ENCODE peak calls at places on chromosomes 13 and 19, in six cellular contexts. P, C, W, Y, Z and R are unnamed samples.

GRCh38 chr13:44819245-44819644 is 170.0 kb downstream of the NUFIP1 start:
- DNase-seq in P (no peak), C (no peak), W (peak), Y (no peak), Z (peak), R (no peak)

GRCh38 chr13:48660356-48661076 is 6.8 kb downstream of the CYSLTR2 start:
- DNase-seq in P (no peak), C (no peak), W (no peak), Y (no peak), Z (no peak), R (no peak)

GRCh38 chr19:16013851-16014840 is 62.1 kb upstream of the TPM4 start:
- DNase-seq in P (no peak), C (no peak), W (no peak), Y (no peak), Z (no peak), R (no peak)

GRCh38 chr19:18488403-18488723 is 33.5 kb downstream of the ELL start:
- DNase-seq in P (no peak), C (no peak), W (no peak), Y (no peak), Z (no peak), R (no peak)

GRCh38 chr13:82506805-82507404 is 1375.4 kb downstream of the SLITRK1 start:
- DNase-seq in P (no peak), C (no peak), W (no peak), Y (no peak), Z (no peak), R (no peak)

GRCh38 chr19:50912727-50913716 is 1.8 kb upstream of the KLK4 start:
- DNase-seq in P (no peak), C (no peak), W (no peak), Y (no peak), Z (no peak), R (no peak)

GRCh38 chr13:26664942-26665341 is 95.6 kb downstream of the GPR12 start:
- DNase-seq in P (no peak), C (no peak), W (no peak), Y (no peak), Z (no peak), R (no peak)

GRCh38 chr13:45341799-45342584 is 1.0 kb upstream of the TPT1 start:
- DNase-seq in P (no peak), C (no peak), W (peak), Y (no peak), Z (no peak), R (no peak)

GRCh38 chr13:40585911-40586471 is 80.5 kb downstream of the FOXO1 start:
- DNase-seq in P (no peak), C (no peak), W (peak), Y (no peak), Z (no peak), R (no peak)

GRCh38 chr13:43285891-43286602 is 262.7 kb downstream of the DNAJC15 start:
- DNase-seq in P (no peak), C (no peak), W (peak), Y (no peak), Z (peak), R (no peak)

GRCh38 chr19:1054102-1055027 is 12.6 kb upstream of the ARHGAP45 start:
- DNase-seq in P (no peak), C (no peak), W (no peak), Y (no peak), Z (no peak), R (no peak)

GRCh38 chr13:103282571-103283450 is 216.6 kb upstream of the SLC10A2 start:
- DNase-seq in P (no peak), C (no peak), W (peak), Y (no peak), Z (peak), R (no peak)

GRCh38 chr19:42281175-42282035 is 12.4 kb downstream of the CIC start:
- DNase-seq in P (peak), C (peak), W (peak), Y (no peak), Z (peak), R (peak)

GRCh38 chr13:49271264-49271663 is 23.5 kb downstream of the CDADC1 start:
- DNase-seq in P (no peak), C (no peak), W (no peak), Y (no peak), Z (no peak), R (no peak)

GRCh38 chr13:42981317-42981716 is 10.7 kb downstream of the EPSTI1 start:
- DNase-seq in P (no peak), C (no peak), W (no peak), Y (no peak), Z (peak), R (no peak)

GRCh38 chr19:17762505-17763229 is 11.4 kb downstream of the FCHO1 start:
- DNase-seq in P (no peak), C (peak), W (peak), Y (no peak), Z (peak), R (peak)

GRCh38 chr19:29385191-29385795 is 140.5 kb upstream of the VSTM2B start:
- DNase-seq in P (no peak), C (no peak), W (no peak), Y (no peak), Z (no peak), R (peak)